ENCODE peak calls at places on chromosomes 1 and 21, in five cellular contexts. E is T-cell, Y is iPS-NIHi11, R is neural progenitor cell, A is HFFc6. J is an unnamed sample.

GRCh38 chr1:36520056-36520455 is 37.3 kb upstream of the CSF3R start:
- DNase-seq in Y (no peak), R (peak), E (no peak), A (no peak), J (no peak)

GRCh38 chr1:8821084-8821483 is 3.6 kb upstream of the RERE start:
- DNase-seq in Y (no peak), A (no peak), E (no peak), R (no peak), J (peak)

GRCh38 chr21:25115021-25115420 is 492.3 kb downstream of the MRPL39 start:
- DNase-seq in R (no peak), A (peak), Y (no peak), E (no peak), J (no peak)

GRCh38 chr1:226457307-226457712 is 49.4 kb upstream of the PARP1 start:
- DNase-seq in Y (peak), E (peak), R (peak), A (no peak), J (peak)

GRCh38 chr1:45789601-45790000 is 13.8 kb upstream of the MAST2 start:
- DNase-seq in Y (no peak), A (no peak), E (no peak), R (no peak), J (no peak)

GRCh38 chr1:32869844-32870614 is 683 bp downstream of the FNDC5 start:
- DNase-seq in A (no peak), R (no peak), E (no peak), Y (no peak), J (no peak)

GRCh38 chr1:8061210-8061609 is 35.1 kb upstream of the ERRFI1 start:
- DNase-seq in R (no peak), A (peak), Y (no peak), E (no peak), J (peak)

GRCh38 chr1:115710859-115711624 is 57.5 kb downstream of the CASQ2 start:
- DNase-seq in Y (no peak), E (no peak), R (no peak), A (no peak), J (peak)

GRCh38 chr1:66446261-66447001 is 87.5 kb upstream of the SGIP1 start:
- DNase-seq in Y (peak), R (peak), A (peak), E (peak), J (peak)

GRCh38 chr1:58710190-58710589 is 10.3 kb upstream of the MYSM1 start:
- DNase-seq in R (no peak), Y (no peak), A (no peak), E (no peak), J (no peak)

GRCh38 chr1:244545511-244545910 is 84.4 kb downstream of the CATSPERE start:
- DNase-seq in Y (no peak), R (no peak), A (no peak), E (no peak), J (no peak)

GRCh38 chr1:179808503-179808902 is 65.4 kb downstream of the FAM163A start:
- DNase-seq in E (no peak), A (no peak), R (no peak), Y (no peak), J (no peak)

J was measured in ELF-1.